ENCODE peak calls at places on chromosomes 7 and 10, in nine cellular contexts. M is NCI-H460, H is hypothalamus, I is NCI-H1092, W is body of pancreas, T is NCI-H510A treated with DMSO at 0.1 percent for 48 hours, Y is AG20443, X is chondrocyte, L is esophagus squamous epithelium. E is an unnamed sample.

GRCh38 chr7:117478796-117479479 is 887 bp upstream of the CFTR start:
- DNase-seq in L (no peak), I (no peak), M (no peak), W (no peak), T (no peak), X (no peak), H (no peak), Y (no peak), E (no peak)

GRCh38 chr7:151244156-151244870 is 4.2 kb downstream of the SMARCD3 start:
- DNase-seq in Y (peak), M (peak), X (no peak), W (peak), I (peak), T (peak), H (no peak), L (no peak), E (peak)

GRCh38 chr10:61904711-61905445 is 3.4 kb downstream of the ARID5B start:
- DNase-seq in T (peak), W (peak), I (no peak), Y (peak), H (no peak), M (no peak), X (no peak), L (no peak), E (peak)

GRCh38 chr10:93796167-93796566 is 38.4 kb downstream of the LGI1 start:
- DNase-seq in I (no peak), Y (no peak), L (no peak), X (no peak), H (no peak), T (no peak), M (no peak), W (no peak), E (no peak)

GRCh38 chr7:106542550-106543220 is 118.3 kb downstream of the CCDC71L start:
- DNase-seq in I (no peak), Y (peak), X (no peak), W (peak), T (peak), H (no peak), M (peak), L (no peak), E (peak)

GRCh38 chr7:130896898-130897514 is 163.0 kb upstream of the KLF14 start:
- DNase-seq in T (no peak), W (peak), Y (peak), H (peak), L (no peak), I (peak), X (no peak), M (peak), E (peak)

GRCh38 chr7:44541-44896 is 147.9 kb upstream of the FAM20C start:
- DNase-seq in I (no peak), H (no peak), Y (no peak), M (no peak), X (peak), W (no peak), L (no peak), T (no peak), E (no peak)

GRCh38 chr7:101410743-101411476 is 48.2 kb downstream of the COL26A1 start:
- DNase-seq in W (peak), L (no peak), M (no peak), H (no peak), Y (peak), X (no peak), T (no peak), I (no peak), E (peak)

GRCh38 chr10:3068201-3068967 is 1.0 kb downstream of the PFKP start:
- DNase-seq in Y (peak), H (no peak), I (peak), W (peak), L (no peak), T (no peak), X (no peak), M (no peak), E (no peak)

GRCh38 chr7:54705436-54705835 is 53.6 kb downstream of the SEC61G start:
- DNase-seq in X (no peak), T (peak), I (no peak), Y (no peak), H (no peak), M (peak), L (no peak), W (no peak), E (peak)

GRCh38 chr10:72035488-72035887 is 52.9 kb downstream of the SPOCK2 start:
- DNase-seq in H (no peak), I (no peak), T (no peak), Y (no peak), L (no peak), W (no peak), M (no peak), X (no peak), E (no peak)

GRCh38 chr7:159032753-159033472 is 111.8 kb downstream of the VIPR2 start:
- DNase-seq in H (no peak), W (no peak), L (no peak), I (no peak), T (no peak), M (no peak), X (no peak), Y (no peak), E (no peak)

GRCh38 chr7:19020711-19021110 is 96.7 kb downstream of the TWIST1 start:
- DNase-seq in H (no peak), T (no peak), L (no peak), Y (no peak), I (no peak), X (no peak), M (no peak), W (no peak), E (no peak)

GRCh38 chr7:41816111-41816510 is 113.2 kb upstream of the INHBA start:
- DNase-seq in W (no peak), M (no peak), T (no peak), X (no peak), I (no peak), Y (no peak), L (no peak), H (no peak), E (no peak)

GRCh38 chr7:29557954-29558353 is 5.7 kb upstream of the PRR15 start:
- DNase-seq in L (no peak), Y (peak), M (no peak), W (no peak), H (no peak), I (no peak), X (no peak), T (no peak), E (no peak)

GRCh38 chr7:144517762-144518161 is 114.3 kb upstream of the NOBOX start:
- DNase-seq in M (no peak), T (no peak), H (no peak), X (no peak), L (no peak), Y (no peak), I (no peak), W (no peak), E (no peak)

GRCh38 chr7:41964354-41964753 is 261.5 kb upstream of the INHBA start:
- DNase-seq in Y (no peak), M (no peak), T (no peak), H (no peak), L (no peak), I (no peak), W (no peak), X (no peak), E (no peak)

GRCh38 chr7:151427705-151428392 is 12.1 kb downstream of the CRYGN start:
- DNase-seq in I (no peak), X (no peak), H (no peak), W (no peak), L (no peak), T (peak), M (no peak), Y (no peak), E (no peak)

GRCh38 chr10:124250506-124250905 is 157.1 kb upstream of the CHST15 start:
- DNase-seq in X (no peak), I (no peak), W (no peak), M (no peak), T (no peak), L (no peak), Y (no peak), H (no peak), E (no peak)

GRCh38 chr10:21587391-21587790 is 53.4 kb downstream of the MLLT10 start:
- DNase-seq in Y (no peak), H (no peak), L (no peak), I (no peak), X (no peak), W (no peak), T (no peak), M (no peak), E (no peak)

GRCh38 chr7:69109131-69109740 is 489.0 kb upstream of the AUTS2 start:
- DNase-seq in W (no peak), X (no peak), M (no peak), T (no peak), Y (no peak), L (no peak), I (peak), H (no peak), E (no peak)

GRCh38 chr7:135745702-135746312 is 2.8 kb downstream of the FAM180A start:
- DNase-seq in I (no peak), X (no peak), L (peak), Y (peak), H (no peak), T (no peak), W (peak), M (peak), E (peak)

GRCh38 chr7:108526768-108527017 is 758 bp upstream of the PNPLA8 start:
- DNase-seq in H (no peak), W (no peak), T (no peak), M (no peak), L (no peak), I (no peak), X (no peak), Y (no peak), E (no peak)

GRCh38 chr10:103636492-103636891 is 143.0 kb downstream of the NEURL1 start:
- DNase-seq in X (no peak), M (no peak), H (no peak), I (no peak), T (no peak), W (no peak), L (no peak), Y (no peak), E (no peak)